ENCODE peak calls at places on chromosomes 11 and 22, in seven cellular contexts. B is esophagus squamous epithelium, E is HepG2, P is left ventricle myocardium inferior, F is PC-3, Y is right atrium auricular region, M is heart left ventricle. S is an unnamed sample.
A peak's percentile ranks its signal among the peaks of the same experiment; 100 is the strongest.

GRCh38 chr11:199004-199581 is 6.2 kb downstream of the SCGB1C1 start:
- DNase-seq in F (no peak), M (peak; percentile 13), E (no peak), B (no peak), Y (no peak), P (no peak), S (peak; percentile 27)

GRCh38 chr11:84564180-84564866 is 1062.8 kb downstream of the DLG2 start:
- DNase-seq in Y (no peak), E (peak; percentile 77), M (no peak), P (no peak), B (no peak), F (peak; percentile 88), S (no peak)

GRCh38 chr11:18312012-18312411 is 9.9 kb downstream of the HPS5 start:
- DNase-seq in F (no peak), Y (no peak), B (no peak), P (no peak), E (no peak), M (no peak), S (no peak)

GRCh38 chr11:34792814-34793241 is 123.4 kb downstream of the APIP start:
- DNase-seq in F (no peak), M (no peak), Y (no peak), P (no peak), B (no peak), E (peak; percentile 12), S (no peak)

GRCh38 chr11:72048718-72049460 is 31.5 kb downstream of the NUMA1 start:
- DNase-seq in P (no peak), Y (no peak), B (no peak), E (peak; percentile 24), F (no peak), M (no peak), S (no peak)

GRCh38 chr11:108891909-108892511 is 227.1 kb downstream of the DDX10 start:
- DNase-seq in F (no peak), M (no peak), Y (no peak), B (no peak), E (no peak), P (no peak), S (no peak)

GRCh38 chr11:86447763-86448480 is 73.2 kb downstream of the CCDC81 start:
- DNase-seq in B (no peak), M (no peak), P (no peak), E (no peak), Y (no peak), F (no peak), S (no peak)

GRCh38 chr11:924406-925157 is 1.1 kb upstream of the AP2A2 start:
- DNase-seq in B (no peak), F (no peak), E (no peak), Y (no peak), M (no peak), P (peak; percentile 32), S (no peak)

GRCh38 chr11:43788394-43788793 is 92.2 kb upstream of the ALKBH3 start:
- DNase-seq in Y (no peak), F (no peak), M (peak; percentile 20), E (no peak), B (no peak), P (no peak), S (no peak)

GRCh38 chr22:35175392-35175791 is 81.9 kb upstream of the HMGXB4 start:
- DNase-seq in M (no peak), P (no peak), Y (no peak), B (no peak), F (no peak), E (no peak), S (no peak)
- H3K9me3 ChIP-seq in M (no peaks in the 10 kb centered on the region), P (peaks cover 3% of the 10 kb centered on the region), Y (no peaks in the 10 kb centered on the region), B (no peaks in the 10 kb centered on the region), F (no peaks in the 10 kb centered on the region), E (no peaks in the 10 kb centered on the region), S (peaks cover 1% of the 10 kb centered on the region)

GRCh38 chr11:32188785-32189184 is 97.9 kb downstream of the RCN1 start:
- DNase-seq in P (no peak), E (no peak), F (no peak), B (no peak), Y (no peak), M (no peak), S (no peak)
- TF ChIP-seq CTCF in P (no peak), E (no peak), F (peak; percentile 41), B (no peak), Y (no peak), M (no peak), S (no peak)

DNA sequence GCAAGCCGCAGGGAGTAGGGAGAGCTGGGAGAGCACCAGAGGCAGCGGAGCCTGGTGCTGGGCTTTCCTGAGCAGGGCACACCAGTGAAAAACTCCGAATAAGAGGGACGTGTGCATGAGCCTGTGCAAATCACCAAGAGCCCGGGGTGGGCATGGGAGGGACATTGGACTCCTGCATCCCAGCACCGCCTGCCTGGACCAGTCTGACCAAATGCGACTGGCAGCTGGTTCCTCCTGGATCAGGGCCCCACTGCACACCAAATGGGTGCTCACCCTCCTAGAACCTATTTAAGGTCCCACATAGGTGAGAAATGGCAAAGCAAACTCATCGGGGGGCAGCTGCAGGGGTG is 3.1 kb downstream of the PPM1F start:
- DNase-seq in Y (no peak), F (no peak), E (no peak), B (no peak), M (no peak), P (no peak), S (no peak)
- H3K27ac ChIP-seq in Y (peak overlapping the region; percentile 58), F (no peak overlapping the region), E (no peak overlapping the region), B (peak overlapping the region; percentile 92), M (peak overlapping the region; percentile 66), P (peak overlapping the region; percentile 98), S (peak overlapping the region; percentile 36)

DNA sequence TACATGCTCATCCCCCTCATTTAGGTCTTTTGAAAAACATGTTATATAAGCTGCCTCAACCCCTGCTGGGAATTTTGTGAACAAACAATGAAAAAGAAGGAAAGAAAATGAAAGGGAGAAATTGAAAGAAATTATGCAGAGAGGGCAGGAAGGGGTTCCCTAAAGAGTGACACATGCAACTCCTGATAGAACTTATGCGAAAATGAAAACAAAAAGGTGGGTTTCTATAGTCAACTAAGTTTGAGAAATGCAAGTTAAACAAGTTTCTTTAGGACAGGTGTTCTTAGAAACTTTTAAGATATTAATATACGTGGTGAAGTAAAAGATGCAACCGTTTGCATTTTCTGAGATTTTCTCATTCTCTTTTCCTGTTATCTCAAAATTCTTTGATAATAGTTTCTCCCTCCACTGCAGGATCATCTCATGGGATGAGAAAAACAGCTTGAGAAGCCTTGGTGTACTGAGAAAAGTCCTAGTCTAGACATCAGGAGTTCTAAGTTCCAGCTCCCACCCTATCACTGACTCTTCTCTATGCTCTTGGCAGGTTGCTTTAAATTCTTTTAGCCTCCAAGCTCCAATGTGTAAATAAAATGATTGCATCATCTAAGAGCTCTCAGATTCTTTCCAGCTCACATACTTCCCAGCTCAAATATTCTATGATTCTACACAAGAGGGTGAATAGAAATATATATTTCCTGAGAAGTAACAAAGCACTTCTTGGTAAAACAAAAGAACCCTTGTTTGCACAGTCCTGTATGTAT is 109.2 kb downstream of the FAM76B start:
- DNase-seq in B (no peak), Y (no peak), F (peak; percentile 19), E (no peak), M (no peak), P (no peak), S (no peak)
- H3K9me3 ChIP-seq in B (no peaks in the 10 kb centered on the region), Y (no peaks in the 10 kb centered on the region), F (no peaks in the 10 kb centered on the region), E (no peaks in the 10 kb centered on the region), M (no peaks in the 10 kb centered on the region), P (no peaks in the 10 kb centered on the region), S (no peaks in the 10 kb centered on the region)

GRCh38 chr11:70790671-70791300 is 392.5 kb downstream of the CTTN start:
- DNase-seq in Y (no peak), E (no peak), P (no peak), M (no peak), B (no peak), F (no peak), S (no peak)
- TF ChIP-seq CTCF in Y (no peak), E (peak; percentile 42), P (no peak), M (no peak), B (no peak), F (peak; percentile 51), S (no peak)

GRCh38 chr11:64893194-64894069 is 15.0 kb upstream of the EHD1 start:
- DNase-seq in B (no peak), P (no peak), Y (no peak), M (no peak), E (peak; percentile 91), F (no peak), S (no peak)

GRCh38 chr11:64891880-64892279 is 13.5 kb upstream of the EHD1 start:
- DNase-seq in E (no peak), P (no peak), B (no peak), Y (no peak), M (no peak), F (no peak), S (no peak)

GRCh38 chr11:64894070-64894811 is 15.8 kb upstream of the EHD1 start:
- DNase-seq in B (no peak), P (peak; percentile 91), M (peak; percentile 87), F (peak; percentile 83), E (peak; percentile 76), Y (peak; percentile 78), S (peak; percentile 87)

GRCh38 chr11:64892411-64892831 is 14.0 kb upstream of the EHD1 start:
- DNase-seq in B (no peak), Y (no peak), M (no peak), F (no peak), E (no peak), P (peak; percentile 46), S (no peak)

GRCh38 chr11:64892838-64893193 is 14.4 kb upstream of the EHD1 start:
- DNase-seq in P (no peak), M (no peak), Y (no peak), F (no peak), E (no peak), B (no peak), S (no peak)
- H3K27ac ChIP-seq in P (peak overlapping the region; percentile 79), M (no peak overlapping the region), Y (peak overlapping the region; percentile 27), F (no peak overlapping the region), E (peak overlapping the region; percentile 88), B (no peak overlapping the region), S (no peak overlapping the region)

GRCh38 chr22:47633111-47633510 is 870.7 kb downstream of the TBC1D22A start:
- DNase-seq in B (no peak), Y (no peak), M (no peak), E (no peak), F (no peak), P (no peak), S (no peak)
- H3K9me3 ChIP-seq in B (no peaks in the 10 kb centered on the region), Y (peaks cover 6% of the 10 kb centered on the region), M (no peaks in the 10 kb centered on the region), E (peaks cover 16% of the 10 kb centered on the region), F (no peaks in the 10 kb centered on the region), P (peaks cover 16% of the 10 kb centered on the region), S (peaks cover 7% of the 10 kb centered on the region)

GRCh38 chr11:102683277-102683676 is 22.3 kb downstream of the MMP27 start:
- DNase-seq in P (no peak), F (peak; percentile 53), Y (no peak), B (no peak), M (no peak), E (no peak), S (no peak)
- TF ChIP-seq CTCF in P (no peak), F (peak; percentile 60), Y (no peak), B (no peak), M (no peak), E (peak; percentile 31), S (no peak)